ENCODE peak calls at places on chromosome 5, in six cellular contexts. Z, M, P, U, X and R are unnamed samples.
A peak's percentile ranks its signal among the peaks of the same experiment; 100 is the strongest.

GRCh38 chr5:84385705-84386104 is 1.0 kb upstream of the EDIL3 start:
- DNase-seq in X (no peak), M (no peak), U (no peak), Z (no peak), P (no peak), R (no peak)

GRCh38 chr5:139698461-139699146 is 50.5 kb downstream of the CXXC5 start:
- DNase-seq in U (no peak), Z (no peak), X (no peak), M (peak; percentile 76), P (no peak), R (peak; percentile 56)

GRCh38 chr5:142874537-142874936 is 104.4 kb downstream of the ARHGAP26 start:
- DNase-seq in P (no peak), U (no peak), M (peak; percentile 96), Z (peak; percentile 92), X (peak; percentile 67), R (no peak)

GRCh38 chr5:168318237-168318636 is 26.8 kb downstream of the WWC1 start:
- DNase-seq in U (no peak), X (no peak), M (no peak), Z (no peak), P (no peak), R (no peak)

GRCh38 chr5:73534001-73534547 is 31.4 kb downstream of the ANKRA2 start:
- DNase-seq in U (no peak), X (no peak), M (no peak), P (no peak), Z (no peak), R (no peak)

GRCh38 chr5:153523831-153524230 is 33.4 kb downstream of the GRIA1 start:
- DNase-seq in X (no peak), U (no peak), Z (no peak), M (peak; percentile 44), P (no peak), R (no peak)

GRCh38 chr5:18553269-18553668 is 919.0 kb downstream of the TAF11L14 start:
- DNase-seq in P (no peak), U (no peak), M (no peak), Z (peak; percentile 54), X (no peak), R (no peak)

GRCh38 chr5:72268753-72269410 is 51.2 kb downstream of the MRPS27 start:
- DNase-seq in X (peak; percentile 48), P (no peak), Z (peak; percentile 57), M (peak; percentile 70), U (peak; percentile 45), R (peak; percentile 54)

DNA sequence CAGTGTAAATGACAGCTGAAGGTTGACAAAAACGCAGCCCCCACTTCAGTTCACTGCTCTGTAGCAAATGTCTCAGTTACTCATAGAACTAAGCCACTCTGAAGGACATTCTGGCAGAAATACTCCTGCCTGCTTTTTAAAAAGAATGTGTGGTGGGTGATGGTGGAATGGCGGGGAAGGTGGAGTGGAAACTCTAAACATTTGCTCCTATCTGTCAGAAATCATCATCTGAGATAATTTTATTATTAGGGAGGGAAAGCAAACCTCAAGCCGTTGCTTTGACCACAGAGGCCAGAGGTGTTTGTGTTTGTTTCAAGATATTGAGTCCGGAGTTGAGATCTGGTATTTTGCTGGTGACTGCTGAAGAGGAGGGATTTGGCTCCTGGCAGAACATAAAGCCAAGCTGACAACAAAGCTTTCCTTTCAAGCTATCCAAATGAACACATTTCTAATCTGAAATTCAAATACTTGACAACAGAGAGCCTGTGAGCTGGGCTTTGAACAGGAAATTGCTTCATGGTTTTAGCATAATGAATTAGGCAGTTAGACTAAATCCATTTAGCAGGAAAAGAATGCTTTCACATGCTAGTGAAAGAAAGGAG is 362.7 kb downstream of the CSNK1G3 start:
- DNase-seq in Z (no peak), M (peak; percentile 39), P (no peak), X (peak; percentile 26), U (no peak), R (peak; percentile 3)
- TF ChIP-seq MAX in Z (no peak), M (no peak), P (no peak), X (no peak), U (no peak), R (no peak)

DNA sequence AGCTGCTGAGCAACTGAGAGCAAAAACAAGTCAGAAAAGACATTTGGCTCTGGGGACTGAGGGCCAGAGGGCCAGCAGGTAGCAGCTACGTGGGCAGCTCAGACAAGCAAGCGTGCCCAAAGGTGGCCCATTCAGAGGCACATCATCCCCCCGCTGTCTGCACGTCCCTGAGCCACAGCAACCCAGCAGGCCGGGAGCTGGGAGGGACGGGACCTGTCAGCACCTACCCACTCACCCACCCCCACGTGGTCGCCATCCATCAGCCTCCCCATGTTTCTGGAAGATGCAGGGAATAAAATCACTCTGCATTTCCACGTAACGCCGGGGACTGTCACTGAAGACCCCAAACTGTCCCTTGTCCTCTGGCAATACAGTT is 167.8 kb downstream of the COL23A1 start:
- DNase-seq in U (no peak), Z (no peak), X (no peak), M (no peak), P (no peak), R (no peak)
- TF ChIP-seq MYC in U (no peak), Z (no peak), X (no peak), M (no peak), P (no peak), R (no peak)

GRCh38 chr5:147849226-147849625 is 17.8 kb upstream of the SPINK1 start:
- DNase-seq in U (no peak), P (no peak), X (no peak), M (no peak), Z (no peak), R (no peak)

GRCh38 chr5:147844846-147845245 is 13.4 kb upstream of the SPINK1 start:
- DNase-seq in M (no peak), X (no peak), U (no peak), P (no peak), Z (no peak), R (no peak)

GRCh38 chr5:147851578-147851977 is 20.1 kb upstream of the SPINK1 start:
- DNase-seq in X (no peak), P (no peak), Z (no peak), U (no peak), M (no peak), R (no peak)

DNA sequence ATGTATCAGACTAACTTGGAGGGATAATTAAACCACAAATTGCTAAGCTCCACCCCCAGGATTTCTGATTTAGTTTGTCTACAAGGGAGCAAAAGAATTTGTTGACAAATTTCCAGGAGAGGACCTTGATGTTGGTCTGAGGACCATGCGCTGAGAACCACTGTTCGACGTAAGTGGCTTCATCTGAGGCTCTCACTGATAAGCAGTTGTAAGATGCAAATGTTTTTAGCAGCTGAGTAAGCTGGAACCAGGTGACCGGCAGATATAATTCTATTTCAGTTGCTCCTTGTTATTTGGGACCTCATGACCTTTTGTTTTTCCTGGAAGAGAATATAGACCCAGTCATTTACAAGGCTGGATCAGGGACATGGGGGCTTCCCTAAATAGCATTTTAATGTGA is 14.1 kb upstream of the SPINK1 start:
- DNase-seq in X (no peak), Z (no peak), U (no peak), P (no peak), M (no peak), R (no peak)
- TF ChIP-seq MAX in X (no peak), Z (no peak), U (no peak), P (no peak), M (no peak), R (no peak)

GRCh38 chr5:60377826-60378225 is 322.1 kb downstream of the DEPDC1B start:
- DNase-seq in Z (no peak), U (no peak), X (no peak), P (no peak), M (no peak), R (no peak)
- TF ChIP-seq MYC in Z (no peak), U (no peak), X (no peak), P (no peak), M (no peak), R (no peak)

GRCh38 chr5:95043234-95043633 is 241.7 kb downstream of the MCTP1 start:
- DNase-seq in X (no peak), M (peak; percentile 40), U (no peak), P (no peak), Z (no peak), R (peak; percentile 76)
- TF ChIP-seq MAX in X (no peak), M (no peak), U (no peak), P (no peak), Z (no peak), R (peak; percentile 73)

DNA sequence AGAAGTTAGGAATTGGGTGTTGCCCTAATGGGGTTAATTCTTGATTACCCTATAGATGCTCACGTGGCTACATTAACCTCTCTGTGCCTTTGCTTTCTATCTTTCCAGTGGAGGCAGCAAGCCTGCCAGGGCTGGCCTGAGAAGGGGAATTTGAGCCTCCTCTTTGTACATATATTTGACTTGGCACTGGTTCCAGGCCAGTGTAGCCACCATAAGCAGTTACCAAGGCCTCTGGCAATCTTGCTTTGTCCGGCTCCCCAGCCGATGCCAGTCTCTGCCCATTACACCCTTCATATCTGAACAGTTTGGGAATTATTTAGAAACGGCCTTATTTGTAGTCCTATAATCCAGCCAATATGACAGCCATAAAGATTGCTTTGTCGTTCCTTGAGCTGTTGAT is 58.6 kb upstream of the PPARGC1B start:
- DNase-seq in M (no peak), X (no peak), U (no peak), P (no peak), Z (peak; percentile 38), R (no peak)
- TF ChIP-seq MYC in M (no peak), X (no peak), U (no peak), P (no peak), Z (no peak), R (no peak)

DNA sequence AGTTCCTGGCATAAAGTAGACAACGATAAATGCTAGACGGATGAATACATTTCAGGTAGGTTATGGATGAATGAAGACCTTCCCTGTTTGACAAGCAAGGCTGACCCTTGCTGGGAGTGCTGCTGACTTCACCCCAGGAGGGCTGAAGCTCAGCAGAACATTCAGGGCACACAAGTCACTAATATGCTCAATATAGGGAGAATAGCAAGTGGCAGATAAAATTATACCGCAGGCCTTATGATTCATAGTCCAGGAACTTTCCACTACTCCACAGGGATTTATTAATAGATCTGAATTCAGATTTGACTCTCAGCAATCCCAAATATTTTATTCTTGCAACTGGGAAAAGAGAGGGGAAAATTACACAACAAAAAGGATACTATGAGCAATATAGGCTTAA is 38.2 kb upstream of the GRAMD2B start:
- DNase-seq in Z (no peak), P (no peak), X (no peak), U (no peak), M (no peak), R (no peak)
- TF ChIP-seq MAX in Z (no peak), P (no peak), X (no peak), U (no peak), M (no peak), R (no peak)

GRCh38 chr5:75021229-75021628 is 31.1 kb downstream of the GCNT4 start:
- DNase-seq in U (no peak), X (no peak), M (no peak), P (no peak), Z (no peak), R (peak; percentile 46)
- TF ChIP-seq MYC in U (no peak), X (no peak), M (no peak), P (no peak), Z (no peak), R (no peak)

GRCh38 chr5:137778772-137779564 is 24.8 kb upstream of the HNRNPA0 start:
- DNase-seq in Z (peak; percentile 64), U (peak; percentile 20), P (no peak), M (peak; percentile 59), X (peak; percentile 27), R (peak; percentile 51)
- TF ChIP-seq MAX in Z (no peak), U (no peak), P (no peak), M (no peak), X (no peak), R (no peak)